ENCODE peak calls at places on chromosomes 5 and 9, in eight cellular contexts. One of them, this sample, is unnamed.

GRCh38 chr9:92615790-92616189 is 54.1 kb downstream of the IPPK start:
- DNase-seq in neuronal stem cell: no peak
- DNase-seq in fibroblast of lung: no peak
- DNase-seq in neural progenitor cell: no peak
- DNase-seq in H9: peak
- DNase-seq in HCT116: no peak
- DNase-seq in HepG2: peak
- DNase-seq in IMR-90: no peak
- DNase-seq in this sample: no peak

GRCh38 chr5:56306433-56307150 is 73.5 kb upstream of the ANKRD55 start:
- DNase-seq in neuronal stem cell: no peak
- DNase-seq in fibroblast of lung: no peak
- DNase-seq in neural progenitor cell: no peak
- DNase-seq in H9: no peak
- DNase-seq in HCT116: no peak
- DNase-seq in HepG2: no peak
- DNase-seq in IMR-90: no peak
- DNase-seq in this sample: no peak

GRCh38 chr5:174777116-174777515 is 52.7 kb downstream of the MSX2 start:
- DNase-seq in neuronal stem cell: no peak
- DNase-seq in fibroblast of lung: no peak
- DNase-seq in neural progenitor cell: no peak
- DNase-seq in H9: no peak
- DNase-seq in HCT116: no peak
- DNase-seq in HepG2: no peak
- DNase-seq in IMR-90: no peak
- DNase-seq in this sample: no peak

GRCh38 chr5:76521240-76521758 is 101.9 kb downstream of the F2RL2 start:
- DNase-seq in neuronal stem cell: no peak
- DNase-seq in fibroblast of lung: peak
- DNase-seq in neural progenitor cell: no peak
- DNase-seq in H9: no peak
- DNase-seq in HCT116: no peak
- DNase-seq in HepG2: no peak
- DNase-seq in IMR-90: peak
- DNase-seq in this sample: peak

GRCh38 chr9:4058931-4059330 is 240.9 kb downstream of the GLIS3 start:
- DNase-seq in neuronal stem cell: no peak
- DNase-seq in fibroblast of lung: peak
- DNase-seq in neural progenitor cell: no peak
- DNase-seq in H9: no peak
- DNase-seq in HCT116: no peak
- DNase-seq in HepG2: no peak
- DNase-seq in IMR-90: no peak
- DNase-seq in this sample: no peak

GRCh38 chr9:86563350-86563749 is 209.1 kb upstream of the TUT7 start:
- DNase-seq in neuronal stem cell: no peak
- DNase-seq in fibroblast of lung: peak
- DNase-seq in neural progenitor cell: no peak
- DNase-seq in H9: no peak
- DNase-seq in HCT116: no peak
- DNase-seq in HepG2: no peak
- DNase-seq in IMR-90: peak
- DNase-seq in this sample: no peak

GRCh38 chr5:158435161-158435616 is 576.2 kb upstream of the CLINT1 start:
- DNase-seq in neuronal stem cell: no peak
- DNase-seq in fibroblast of lung: peak
- DNase-seq in neural progenitor cell: no peak
- DNase-seq in H9: no peak
- DNase-seq in HCT116: no peak
- DNase-seq in HepG2: no peak
- DNase-seq in IMR-90: no peak
- DNase-seq in this sample: peak

GRCh38 chr5:160269017-160269416 is 39.7 kb downstream of the FABP6 start:
- DNase-seq in neuronal stem cell: no peak
- DNase-seq in fibroblast of lung: peak
- DNase-seq in neural progenitor cell: no peak
- DNase-seq in H9: no peak
- DNase-seq in HCT116: no peak
- DNase-seq in HepG2: no peak
- DNase-seq in IMR-90: peak
- DNase-seq in this sample: no peak

GRCh38 chr5:6396836-6397535 is 18.6 kb upstream of the MED10 start:
- DNase-seq in neuronal stem cell: no peak
- DNase-seq in fibroblast of lung: no peak
- DNase-seq in neural progenitor cell: no peak
- DNase-seq in H9: no peak
- DNase-seq in HCT116: no peak
- DNase-seq in HepG2: no peak
- DNase-seq in IMR-90: no peak
- DNase-seq in this sample: no peak

GRCh38 chr5:57718155-57718554 is 235.5 kb upstream of the ACTBL2 start:
- DNase-seq in neuronal stem cell: no peak
- DNase-seq in fibroblast of lung: peak
- DNase-seq in neural progenitor cell: no peak
- DNase-seq in H9: no peak
- DNase-seq in HCT116: no peak
- DNase-seq in HepG2: peak
- DNase-seq in IMR-90: peak
- DNase-seq in this sample: no peak

GRCh38 chr9:98796364-98797101 is at the start of gene ANKS6:
- DNase-seq in neuronal stem cell: peak
- DNase-seq in fibroblast of lung: peak
- DNase-seq in neural progenitor cell: peak
- DNase-seq in H9: peak
- DNase-seq in HCT116: no peak
- DNase-seq in HepG2: peak
- DNase-seq in IMR-90: peak
- DNase-seq in this sample: peak

GRCh38 chr5:65776707-65777141 is 54.7 kb downstream of the NLN start:
- DNase-seq in neuronal stem cell: no peak
- DNase-seq in fibroblast of lung: peak
- DNase-seq in neural progenitor cell: no peak
- DNase-seq in H9: no peak
- DNase-seq in HCT116: no peak
- DNase-seq in HepG2: no peak
- DNase-seq in IMR-90: peak
- DNase-seq in this sample: no peak

GRCh38 chr5:96609369-96609768 is 52.8 kb upstream of the CAST start:
- DNase-seq in neuronal stem cell: no peak
- DNase-seq in fibroblast of lung: no peak
- DNase-seq in neural progenitor cell: no peak
- DNase-seq in H9: no peak
- DNase-seq in HCT116: no peak
- DNase-seq in HepG2: no peak
- DNase-seq in IMR-90: no peak
- DNase-seq in this sample: no peak

GRCh38 chr5:153511632-153512031 is 21.2 kb downstream of the GRIA1 start:
- DNase-seq in neuronal stem cell: no peak
- DNase-seq in fibroblast of lung: no peak
- DNase-seq in neural progenitor cell: no peak
- DNase-seq in H9: no peak
- DNase-seq in HCT116: no peak
- DNase-seq in HepG2: no peak
- DNase-seq in IMR-90: no peak
- DNase-seq in this sample: no peak

DNA sequence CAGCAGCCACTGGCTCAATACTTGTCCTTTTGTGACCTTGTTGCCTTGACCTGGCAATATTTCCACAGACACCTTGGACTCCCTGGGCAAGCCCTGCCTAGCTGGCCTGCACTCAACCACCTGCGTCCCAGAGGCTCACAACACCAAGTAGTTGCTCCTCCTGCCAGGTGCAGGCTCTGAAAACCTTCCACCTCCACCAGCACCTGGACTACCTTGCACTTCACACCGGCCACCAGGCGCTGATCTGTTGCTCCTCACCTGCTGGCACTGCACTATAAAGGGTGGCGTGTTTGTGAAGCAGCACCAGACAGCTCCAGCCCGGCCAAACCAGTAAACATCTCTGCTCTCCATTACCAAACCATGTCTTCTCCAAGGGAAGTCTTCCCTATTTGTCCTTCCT is 997.7 kb downstream of the PTPRD start:
- DNase-seq in neuronal stem cell: no peak
- DNase-seq in fibroblast of lung: no peak
- DNase-seq in neural progenitor cell: no peak
- DNase-seq in H9: no peak
- DNase-seq in HCT116: no peak
- DNase-seq in HepG2: no peak
- DNase-seq in IMR-90: no peak
- DNase-seq in this sample: peak
- H3K4me2 ChIP-seq in neuronal stem cell: no peak
- H3K4me2 ChIP-seq in fibroblast of lung: no peak
- H3K4me2 ChIP-seq in neural progenitor cell: no peak
- H3K4me2 ChIP-seq in H9: no peak
- H3K4me2 ChIP-seq in HCT116: no peak
- H3K4me2 ChIP-seq in HepG2: no peak
- H3K4me2 ChIP-seq in IMR-90: no peak
- H3K4me2 ChIP-seq in this sample: no peak

GRCh38 chr9:87714819-87715218 is 11.1 kb upstream of the CTSL start:
- DNase-seq in neuronal stem cell: no peak
- DNase-seq in fibroblast of lung: peak
- DNase-seq in neural progenitor cell: no peak
- DNase-seq in H9: no peak
- DNase-seq in HCT116: no peak
- DNase-seq in HepG2: peak
- DNase-seq in IMR-90: peak
- DNase-seq in this sample: no peak

GRCh38 chr9:87713990-87714335 is 12.0 kb upstream of the CTSL start:
- DNase-seq in neuronal stem cell: no peak
- DNase-seq in fibroblast of lung: no peak
- DNase-seq in neural progenitor cell: no peak
- DNase-seq in H9: no peak
- DNase-seq in HCT116: no peak
- DNase-seq in HepG2: no peak
- DNase-seq in IMR-90: no peak
- DNase-seq in this sample: no peak

GRCh38 chr9:87711857-87712800 is 13.8 kb upstream of the CTSL start:
- DNase-seq in neuronal stem cell: no peak
- DNase-seq in fibroblast of lung: peak
- DNase-seq in neural progenitor cell: no peak
- DNase-seq in H9: no peak
- DNase-seq in HCT116: no peak
- DNase-seq in HepG2: peak
- DNase-seq in IMR-90: peak
- DNase-seq in this sample: no peak

GRCh38 chr9:87712801-87713277 is 13.1 kb upstream of the CTSL start:
- DNase-seq in neuronal stem cell: no peak
- DNase-seq in fibroblast of lung: no peak
- DNase-seq in neural progenitor cell: no peak
- DNase-seq in H9: no peak
- DNase-seq in HCT116: no peak
- DNase-seq in HepG2: no peak
- DNase-seq in IMR-90: no peak
- DNase-seq in this sample: no peak

GRCh38 chr9:87713278-87713989 is 12.5 kb upstream of the CTSL start:
- DNase-seq in neuronal stem cell: no peak
- DNase-seq in fibroblast of lung: peak
- DNase-seq in neural progenitor cell: no peak
- DNase-seq in H9: no peak
- DNase-seq in HCT116: peak
- DNase-seq in HepG2: peak
- DNase-seq in IMR-90: peak
- DNase-seq in this sample: no peak
- H3K4me2 ChIP-seq in neuronal stem cell: no peak
- H3K4me2 ChIP-seq in fibroblast of lung: peak
- H3K4me2 ChIP-seq in neural progenitor cell: no peak
- H3K4me2 ChIP-seq in H9: no peak
- H3K4me2 ChIP-seq in HCT116: peak
- H3K4me2 ChIP-seq in HepG2: peak
- H3K4me2 ChIP-seq in IMR-90: peak
- H3K4me2 ChIP-seq in this sample: no peak

GRCh38 chr9:128512820-128513219 is 8.3 kb downstream of the GLE1 start:
- DNase-seq in neuronal stem cell: no peak
- DNase-seq in fibroblast of lung: no peak
- DNase-seq in neural progenitor cell: no peak
- DNase-seq in H9: no peak
- DNase-seq in HCT116: no peak
- DNase-seq in HepG2: no peak
- DNase-seq in IMR-90: no peak
- DNase-seq in this sample: no peak
- H3K4me2 ChIP-seq in neuronal stem cell: no peak
- H3K4me2 ChIP-seq in fibroblast of lung: no peak
- H3K4me2 ChIP-seq in neural progenitor cell: no peak
- H3K4me2 ChIP-seq in H9: no peak
- H3K4me2 ChIP-seq in HCT116: no peak
- H3K4me2 ChIP-seq in HepG2: no peak
- H3K4me2 ChIP-seq in IMR-90: no peak
- H3K4me2 ChIP-seq in this sample: no peak

DNA sequence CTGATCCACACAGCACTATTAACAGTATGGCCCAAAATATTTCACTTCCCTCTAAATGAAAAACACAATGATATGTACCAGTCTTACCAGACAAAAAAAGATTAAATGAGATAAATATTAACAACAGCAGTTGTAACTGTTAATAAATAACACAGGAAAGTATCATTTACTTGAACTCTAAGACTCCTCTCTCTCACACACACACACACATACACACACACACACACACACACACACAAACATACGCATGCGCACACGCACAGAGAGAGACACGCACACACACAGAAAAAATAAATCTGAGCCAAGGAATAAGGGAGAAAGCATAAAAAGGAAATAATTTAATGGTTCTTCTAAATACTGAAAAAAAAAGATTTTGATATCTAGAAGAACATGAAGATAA is 32.8 kb downstream of the FANCC start:
- DNase-seq in neuronal stem cell: no peak
- DNase-seq in fibroblast of lung: no peak
- DNase-seq in neural progenitor cell: no peak
- DNase-seq in H9: no peak
- DNase-seq in HCT116: no peak
- DNase-seq in HepG2: no peak
- DNase-seq in IMR-90: no peak
- DNase-seq in this sample: no peak
- H3K4me2 ChIP-seq in neuronal stem cell: no peak
- H3K4me2 ChIP-seq in fibroblast of lung: peak
- H3K4me2 ChIP-seq in neural progenitor cell: no peak
- H3K4me2 ChIP-seq in H9: no peak
- H3K4me2 ChIP-seq in HCT116: no peak
- H3K4me2 ChIP-seq in HepG2: no peak
- H3K4me2 ChIP-seq in IMR-90: peak
- H3K4me2 ChIP-seq in this sample: no peak

GRCh38 chr5:132561601-132562000 is 4.8 kb downstream of the RAD50 start:
- DNase-seq in neuronal stem cell: no peak
- DNase-seq in fibroblast of lung: peak
- DNase-seq in neural progenitor cell: no peak
- DNase-seq in H9: no peak
- DNase-seq in HCT116: no peak
- DNase-seq in HepG2: no peak
- DNase-seq in IMR-90: peak
- DNase-seq in this sample: no peak

GRCh38 chr5:132556511-132557424 is at the start of gene RAD50:
- DNase-seq in neuronal stem cell: peak
- DNase-seq in fibroblast of lung: peak
- DNase-seq in neural progenitor cell: peak
- DNase-seq in H9: peak
- DNase-seq in HCT116: peak
- DNase-seq in HepG2: peak
- DNase-seq in IMR-90: peak
- DNase-seq in this sample: peak

GRCh38 chr5:132557425-132557805 is 638 bp downstream of the RAD50 start:
- DNase-seq in neuronal stem cell: no peak
- DNase-seq in fibroblast of lung: peak
- DNase-seq in neural progenitor cell: peak
- DNase-seq in H9: peak
- DNase-seq in HCT116: peak
- DNase-seq in HepG2: peak
- DNase-seq in IMR-90: peak
- DNase-seq in this sample: peak

GRCh38 chr5:132559661-132560060 is 2.9 kb downstream of the RAD50 start:
- DNase-seq in neuronal stem cell: no peak
- DNase-seq in fibroblast of lung: no peak
- DNase-seq in neural progenitor cell: no peak
- DNase-seq in H9: no peak
- DNase-seq in HCT116: no peak
- DNase-seq in HepG2: no peak
- DNase-seq in IMR-90: no peak
- DNase-seq in this sample: no peak
- H3K4me2 ChIP-seq in neuronal stem cell: no peak
- H3K4me2 ChIP-seq in fibroblast of lung: peak
- H3K4me2 ChIP-seq in neural progenitor cell: no peak
- H3K4me2 ChIP-seq in H9: no peak
- H3K4me2 ChIP-seq in HCT116: no peak
- H3K4me2 ChIP-seq in HepG2: peak
- H3K4me2 ChIP-seq in IMR-90: no peak
- H3K4me2 ChIP-seq in this sample: no peak